ENCODE peak calls at places on chromosome 5, in seven cellular contexts. W is Caki2; X is Caco-2; F is activated naive CD8-positive, alpha-beta T cell treated with anti-CD3 and anti-CD28 coated beads, Interleukin-2, amount 50 U/mL, for 24 hours; Z is NCI-H1105; M is activated CD8-positive, alpha-beta memory T cell treated with anti-CD3 and anti-CD28 coated beads for 48 hours; U is GM04504. H is an unnamed sample.

GRCh38 chr5:10838038-10838437 is 77.0 kb upstream of the DAP start:
- DNase-seq in W (no peak), X (no peak), F (no peak), Z (no peak), M (no peak), U (no peak), H (no peak)

GRCh38 chr5:158492850-158493249 is 606.9 kb downstream of the EBF1 start:
- DNase-seq in W (no peak), X (no peak), F (no peak), Z (no peak), M (no peak), U (peak; percentile 70), H (no peak)

GRCh38 chr5:1246711-1247431 is 21.7 kb downstream of the SLC6A18 start:
- DNase-seq in W (peak; percentile 62), X (peak; percentile 82), F (peak; percentile 27), Z (no peak), M (no peak), U (no peak), H (peak; percentile 30)

GRCh38 chr5:83470920-83471404 is 582 bp upstream of the VCAN start:
- DNase-seq in W (no peak), X (no peak), F (no peak), Z (no peak), M (no peak), U (no peak), H (no peak)

GRCh38 chr5:7884491-7885273 is 15.7 kb downstream of the MTRR start:
- DNase-seq in W (no peak), X (no peak), F (no peak), Z (no peak), M (no peak), U (no peak), H (no peak)

GRCh38 chr5:1726956-1727355 is 72.7 kb downstream of the MRPL36 start:
- DNase-seq in W (no peak), X (no peak), F (no peak), Z (no peak), M (no peak), U (no peak), H (peak; percentile 0)

GRCh38 chr5:13660072-13660471 is 284.4 kb downstream of the DNAH5 start:
- DNase-seq in W (no peak), X (peak; percentile 12), F (no peak), Z (no peak), M (no peak), U (no peak), H (no peak)

GRCh38 chr5:173499471-173500212 is 116.8 kb downstream of the BOD1 start:
- DNase-seq in W (no peak), X (no peak), F (no peak), Z (peak; percentile 0), M (no peak), U (no peak), H (no peak)

GRCh38 chr5:14145356-14146334 is 2.5 kb downstream of the TRIO start:
- DNase-seq in W (peak; percentile 85), X (no peak), F (no peak), Z (no peak), M (no peak), U (no peak), H (no peak)

GRCh38 chr5:102582706-102583105 is 83.9 kb upstream of the SLCO6A1 start:
- DNase-seq in W (no peak), X (no peak), F (no peak), Z (no peak), M (no peak), U (no peak), H (no peak)

GRCh38 chr5:28862860-28863196 is 1824.4 kb upstream of the CDH9 start:
- DNase-seq in W (no peak), X (peak; percentile 2), F (no peak), Z (no peak), M (no peak), U (no peak), H (no peak)

GRCh38 chr5:37005252-37005651 is 128.7 kb downstream of the NIPBL start:
- DNase-seq in W (no peak), X (no peak), F (no peak), Z (no peak), M (no peak), U (peak; percentile 20), H (no peak)

GRCh38 chr5:170081616-170082015 is 24.1 kb upstream of the FOXI1 start:
- DNase-seq in W (no peak), X (no peak), F (no peak), Z (no peak), M (no peak), U (no peak), H (no peak)

GRCh38 chr5:142012792-142013388 is at the start of gene GNPDA1:
- DNase-seq in W (peak; percentile 71), X (peak; percentile 86), F (peak; percentile 76), Z (no peak), M (no peak), U (peak; percentile 44), H (peak; percentile 63)

GRCh38 chr5:155594270-155594669 is 580.7 kb downstream of the KIF4B start:
- DNase-seq in W (no peak), X (no peak), F (no peak), Z (no peak), M (no peak), U (no peak), H (no peak)

GRCh38 chr5:38210701-38211353 is 47.5 kb upstream of the EGFLAM start:
- DNase-seq in W (no peak), X (no peak), F (no peak), Z (no peak), M (no peak), U (no peak), H (no peak)

GRCh38 chr5:131305906-131306305 is 42.1 kb downstream of the CDC42SE2 start:
- DNase-seq in W (no peak), X (no peak), F (no peak), Z (no peak), M (no peak), U (no peak), H (no peak)

GRCh38 chr5:34599471-34600117 is 56.5 kb upstream of the RAI14 start:
- DNase-seq in W (no peak), X (no peak), F (no peak), Z (no peak), M (no peak), U (no peak), H (no peak)

GRCh38 chr5:96226941-96227552 is 206.0 kb downstream of the PCSK1 start:
- DNase-seq in W (no peak), X (no peak), F (no peak), Z (no peak), M (no peak), U (peak; percentile 93), H (no peak)

GRCh38 chr5:32625106-32625505 is 39.7 kb downstream of the SUB1 start:
- DNase-seq in W (no peak), X (no peak), F (no peak), Z (no peak), M (no peak), U (no peak), H (no peak)

GRCh38 chr5:66406761-66407289 is 189.4 kb upstream of the MAST4 start:
- DNase-seq in W (no peak), X (no peak), F (no peak), Z (no peak), M (no peak), U (no peak), H (peak; percentile 17)

GRCh38 chr5:144183254-144183889 is 12.7 kb downstream of the KCTD16 start:
- DNase-seq in W (peak; percentile 59), X (peak; percentile 10), F (no peak), Z (no peak), M (no peak), U (no peak), H (no peak)

GRCh38 chr5:37208883-37209808 is 40.0 kb downstream of the CPLANE1 start:
- DNase-seq in W (no peak), X (no peak), F (peak; percentile 9), Z (no peak), M (no peak), U (peak; percentile 28), H (no peak)

GRCh38 chr5:6583049-6583880 is 49.6 kb downstream of the NSUN2 start:
- DNase-seq in W (no peak), X (peak; percentile 59), F (peak; percentile 25), Z (peak; percentile 4), M (no peak), U (no peak), H (no peak)

GRCh38 chr5:75044406-75044805 is 8.0 kb downstream of the GCNT4 start:
- DNase-seq in W (peak; percentile 53), X (no peak), F (no peak), Z (no peak), M (no peak), U (no peak), H (peak; percentile 32)

GRCh38 chr5:107215581-107215980 is 455.2 kb downstream of the EFNA5 start:
- DNase-seq in W (peak; percentile 15), X (no peak), F (no peak), Z (no peak), M (no peak), U (no peak), H (no peak)

GRCh38 chr5:81575924-81576323 is 175.0 kb downstream of the SSBP2 start:
- DNase-seq in W (no peak), X (no peak), F (no peak), Z (no peak), M (no peak), U (no peak), H (no peak)

GRCh38 chr5:15501057-15501791 is 1.2 kb downstream of the FBXL7 start:
- DNase-seq in W (peak; percentile 60), X (no peak), F (no peak), Z (no peak), M (no peak), U (no peak), H (peak; percentile 19)

GRCh38 chr5:170612256-170612656 is 108.4 kb downstream of the KCNIP1 start:
- DNase-seq in W (no peak), X (no peak), F (no peak), Z (no peak), M (no peak), U (no peak), H (no peak)

GRCh38 chr5:143606043-143606752 is 202.7 kb upstream of the NR3C1 start:
- DNase-seq in W (no peak), X (no peak), F (no peak), Z (no peak), M (no peak), U (no peak), H (peak; percentile 55)

GRCh38 chr5:143114481-143114880 is 289.0 kb downstream of the NR3C1 start:
- DNase-seq in W (no peak), X (no peak), F (no peak), Z (no peak), M (no peak), U (no peak), H (no peak)

GRCh38 chr5:76691470-76692273 is 24.3 kb upstream of the F2R start:
- DNase-seq in W (no peak), X (no peak), F (no peak), Z (no peak), M (no peak), U (no peak), H (no peak)

GRCh38 chr5:165504716-165505115 is 1999.3 kb downstream of the MAT2B start:
- DNase-seq in W (no peak), X (no peak), F (no peak), Z (no peak), M (no peak), U (no peak), H (no peak)

GRCh38 chr5:82694886-82695285 is 382.3 kb downstream of the TMEM167A start:
- DNase-seq in W (no peak), X (no peak), F (no peak), Z (no peak), M (no peak), U (no peak), H (no peak)

GRCh38 chr5:118553662-118554061 is 434.7 kb downstream of the DTWD2 start:
- DNase-seq in W (no peak), X (no peak), F (no peak), Z (no peak), M (no peak), U (peak; percentile 99), H (no peak)

H was measured in DND-41.